ENCODE peak calls at places on chromosomes 4 and X, in five cellular contexts. A is nephron progenitor cell; B is fibroblast of villous mesenchyme; H is cerebellar cortex; T is activated CD8-positive, alpha-beta T cell treated with anti-CD3 and anti-CD28 coated beads for 36 hours. S is an unnamed sample.

GRCh38 chrX:48045410-48046311 is 25.8 kb downstream of the ZNF630 start:
- DNase-seq in H (no peak), A (no peak), T (no peak), B (peak; percentile 93), S (no peak)

GRCh38 chrX:16240231-16240905 is 73.1 kb downstream of the MAGEB17 start:
- DNase-seq in H (no peak), T (no peak), B (peak; percentile 9), A (no peak), S (no peak)

GRCh38 chrX:72304877-72305276 is 837 bp downstream of the CITED1 start:
- DNase-seq in T (no peak), A (peak; percentile 22), B (no peak), H (no peak), S (no peak)

GRCh38 chr4:141538001-141538400 is 98.4 kb upstream of the IL15 start:
- DNase-seq in H (no peak), T (no peak), A (no peak), B (no peak), S (no peak)

GRCh38 chr4:138910914-138911336 is 104.7 kb upstream of the NOCT start:
- DNase-seq in B (peak; percentile 81), A (peak; percentile 10), H (peak; percentile 15), T (no peak), S (peak; percentile 29)

GRCh38 chr4:122758033-122758432 is 25.5 kb downstream of the BBS12 start:
- DNase-seq in A (no peak), B (peak; percentile 67), H (peak; percentile 49), T (no peak), S (no peak)

GRCh38 chr4:185358514-185359433 is 37.0 kb downstream of the LRP2BP start:
- DNase-seq in A (no peak), B (peak; percentile 36), T (no peak), H (no peak), S (no peak)

GRCh38 chr4:158891256-158891655 is 122.4 kb downstream of the FNIP2 start:
- DNase-seq in B (no peak), T (no peak), H (no peak), A (no peak), S (no peak)

GRCh38 chr4:109942292-109942926 is 29.7 kb downstream of the EGF start:
- DNase-seq in T (no peak), B (no peak), A (no peak), H (no peak), S (no peak)

S was measured in neural crest cell.